ENCODE peak calls at places on chromosome 20, in ten cellular contexts. N is RPMI8226; V is cardiac septum; C is frontal cortex; X is fibroblast of lung; J is Kasumi-1; G is uterus; P is AG04450; W is neural crest cell; S is activated CD8-positive, alpha-beta T cell treated with anti-CD3 and anti-CD28 coated beads, Interleukin-2, amount 10 ng/mL, durations not matched to agents 7 days and 5 days. R is an unnamed sample.

GRCh38 chr20:38123021-38123587 is 42.0 kb downstream of the TGM2 start:
- DNase-seq in N (no peak), P (no peak), S (no peak), G (peak; percentile 22), V (no peak), J (no peak), C (no peak), X (peak; percentile 73), W (no peak), R (peak; percentile 71)

GRCh38 chr20:23641936-23642751 is 4.4 kb upstream of the CST3 start:
- DNase-seq in N (no peak), S (no peak), X (peak; percentile 89), W (no peak), V (peak; percentile 68), C (no peak), P (peak; percentile 50), J (peak; percentile 30), G (no peak), R (peak; percentile 74)

GRCh38 chr20:24648481-24648880 is 179.1 kb downstream of the SYNDIG1 start:
- DNase-seq in C (no peak), N (no peak), P (no peak), W (no peak), V (peak; percentile 46), J (no peak), S (no peak), X (peak; percentile 77), G (no peak), R (peak; percentile 55)

GRCh38 chr20:19995220-19995863 is 21.8 kb upstream of the NAA20 start:
- DNase-seq in P (no peak), X (peak; percentile 75), G (no peak), N (peak; percentile 58), W (no peak), S (peak; percentile 42), C (no peak), V (no peak), J (peak; percentile 71), R (peak; percentile 78)

GRCh38 chr20:13865825-13866351 is 81.1 kb downstream of the NDUFAF5 start:
- DNase-seq in N (no peak), W (no peak), V (no peak), G (peak; percentile 32), X (peak; percentile 9), S (no peak), J (no peak), C (no peak), P (no peak), R (no peak)

GRCh38 chr20:1005452-1006027 is 3.4 kb upstream of the RSPO4 start:
- DNase-seq in S (peak; percentile 28), J (peak; percentile 54), G (no peak), V (no peak), W (no peak), C (no peak), X (peak; percentile 2), P (no peak), N (peak; percentile 69), R (peak; percentile 44)

GRCh38 chr20:668050-668449 is 7.6 kb downstream of the SCRT2 start:
- DNase-seq in N (no peak), C (no peak), W (no peak), P (no peak), V (no peak), X (no peak), J (no peak), G (no peak), S (no peak), R (no peak)

GRCh38 chr20:45269754-45270270 is 15.4 kb upstream of the SLPI start:
- DNase-seq in C (no peak), N (no peak), S (no peak), P (no peak), W (no peak), G (no peak), X (no peak), V (no peak), J (no peak), R (no peak)

GRCh38 chr20:61119263-61119662 is 132.8 kb upstream of the CDH4 start:
- DNase-seq in C (no peak), G (no peak), X (no peak), P (no peak), V (no peak), N (no peak), W (no peak), S (no peak), J (no peak), R (no peak)

GRCh38 chr20:21101453-21102251 is 4.5 kb downstream of the LINC00237 start:
- DNase-seq in J (no peak), C (no peak), P (no peak), W (peak; percentile 50), S (peak; percentile 29), V (peak; percentile 77), X (no peak), N (peak; percentile 11), G (no peak), R (no peak)

GRCh38 chr20:44041001-44041400 is 126.3 kb downstream of the TOX2 start:
- DNase-seq in P (no peak), X (no peak), V (peak; percentile 56), S (no peak), W (no peak), C (no peak), G (no peak), J (no peak), N (no peak), R (no peak)

GRCh38 chr20:43749734-43750294 is 23.0 kb upstream of the GTSF1L start:
- DNase-seq in C (peak; percentile 86), N (peak; percentile 73), S (peak; percentile 83), J (peak; percentile 14), W (peak; percentile 96), P (no peak), X (peak; percentile 47), V (peak; percentile 92), G (peak; percentile 57), R (peak; percentile 54)

GRCh38 chr20:14234666-14235295 is 102.6 kb downstream of the FLRT3 start:
- DNase-seq in P (no peak), S (no peak), W (no peak), J (no peak), X (peak; percentile 47), C (no peak), V (no peak), G (no peak), N (no peak), R (peak; percentile 15)